ENCODE peak calls at places on chromosomes 13 and 19, in five cellular contexts. O is thoracic aorta, C is MCF 10A, R is H9, B is tibial artery. F is an unnamed sample.

GRCh38 chr19:13256918-13257317 is 106.7 kb downstream of the IER2 start:
- DNase-seq in R (no peak), O (no peak), B (no peak), C (no peak), F (no peak)

GRCh38 chr19:41795031-41795461 is 1.3 kb upstream of the CEACAM3 start:
- DNase-seq in B (peak), R (peak), O (no peak), C (peak), F (no peak)

GRCh38 chr13:33352023-33352422 is 66.5 kb upstream of the STARD13 start:
- DNase-seq in C (no peak), R (no peak), B (no peak), O (no peak), F (no peak)

GRCh38 chr19:29576043-29576442 is 30.0 kb upstream of the POP4 start:
- DNase-seq in B (no peak), R (peak), O (no peak), C (no peak), F (no peak)

GRCh38 chr13:76944457-76944856 is 3.9 kb upstream of the ACOD1 start:
- DNase-seq in C (peak), R (no peak), B (no peak), O (no peak), F (no peak)

GRCh38 chr19:40673377-40673776 is 17.1 kb downstream of the NUMBL start:
- DNase-seq in C (no peak), B (no peak), R (no peak), O (no peak), F (no peak)

GRCh38 chr19:6032827-6033226 is 54.9 kb upstream of the RANBP3 start:
- DNase-seq in C (no peak), R (no peak), B (no peak), O (no peak), F (no peak)

GRCh38 chr13:49060698-49061387 is 85.1 kb downstream of the FNDC3A start:
- DNase-seq in O (no peak), B (no peak), R (no peak), C (peak), F (no peak)

GRCh38 chr19:17180997-17181702 is 34.0 kb upstream of the USE1 start:
- DNase-seq in B (no peak), O (no peak), C (no peak), R (peak), F (no peak)

GRCh38 chr13:31638577-31638976 is 100.7 kb upstream of the RXFP2 start:
- DNase-seq in B (no peak), C (peak), O (no peak), R (no peak), F (no peak)

GRCh38 chr19:30441011-30441410 is 68.8 kb downstream of the ZNF536 start:
- DNase-seq in R (no peak), B (no peak), O (no peak), C (no peak), F (no peak)

GRCh38 chr13:38900188-38900587 is 90.4 kb downstream of the STOML3 start:
- DNase-seq in R (no peak), O (no peak), C (no peak), B (no peak), F (no peak)

GRCh38 chr13:35630551-35631275 is 154.2 kb upstream of the MAB21L1 start:
- DNase-seq in R (peak), C (peak), B (no peak), O (no peak), F (no peak)

GRCh38 chr19:56347163-56347778 is 32.6 kb upstream of the ZSCAN5A start:
- DNase-seq in C (no peak), B (no peak), R (no peak), O (no peak), F (no peak)

GRCh38 chr19:56350416-56351045 is 35.9 kb upstream of the ZSCAN5A start:
- DNase-seq in C (peak), R (no peak), B (peak), O (no peak), F (no peak)

GRCh38 chr19:56355517-56355916 is 37.8 kb downstream of the ZNF582 start:
- DNase-seq in B (no peak), C (no peak), O (no peak), R (no peak), F (no peak)

GRCh38 chr19:56348289-56348877 is 33.7 kb upstream of the ZSCAN5A start:
- DNase-seq in O (no peak), B (no peak), C (peak), R (no peak), F (no peak)

GRCh38 chr19:56351208-56351607 is 36.6 kb upstream of the ZSCAN5A start:
- DNase-seq in C (no peak), B (no peak), O (no peak), R (peak), F (no peak)
- TF ChIP-seq CTCF in C (no peak), B (no peak), O (no peak), R (no peak), F (no peak)

DNA sequence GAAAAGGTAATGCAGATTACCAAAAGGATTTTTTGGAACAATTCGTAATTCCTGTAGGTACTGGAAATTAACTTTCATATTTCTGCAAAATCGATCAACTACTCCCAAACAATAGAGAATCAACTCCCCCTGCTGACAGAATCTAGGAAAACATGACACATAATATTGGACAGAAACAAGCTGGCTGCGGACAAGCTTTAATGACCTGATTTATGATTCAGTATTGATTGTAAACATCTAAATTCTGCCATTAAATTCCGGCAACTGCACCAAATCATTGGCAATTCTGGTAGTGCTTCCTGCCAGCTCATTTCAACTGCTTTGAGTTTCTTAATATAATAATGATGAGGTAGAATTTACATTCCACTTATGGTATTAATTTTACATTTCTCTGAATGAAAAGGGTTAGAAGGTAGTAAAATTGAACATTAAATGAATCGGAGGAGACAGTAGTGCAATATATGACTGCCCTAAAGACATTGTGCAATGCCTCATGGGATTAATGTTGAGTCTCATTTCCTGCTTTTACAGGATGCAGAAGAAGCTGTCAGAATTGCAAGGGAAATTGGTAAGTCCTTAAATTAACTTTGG is 146.5 kb downstream of the PCCA start:
- DNase-seq in B (no peak), R (no peak), C (peak), O (no peak), F (no peak)
- TF ChIP-seq CTCF in B (peak), R (peak), C (peak), O (peak), F (peak)

GRCh38 chr19:50008532-50008931 is 16.6 kb downstream of the VRK3 start:
- DNase-seq in B (no peak), O (no peak), C (no peak), R (peak), F (no peak)
- TF ChIP-seq CTCF in B (no peak), O (no peak), C (no peak), R (peak), F (no peak)

DNA sequence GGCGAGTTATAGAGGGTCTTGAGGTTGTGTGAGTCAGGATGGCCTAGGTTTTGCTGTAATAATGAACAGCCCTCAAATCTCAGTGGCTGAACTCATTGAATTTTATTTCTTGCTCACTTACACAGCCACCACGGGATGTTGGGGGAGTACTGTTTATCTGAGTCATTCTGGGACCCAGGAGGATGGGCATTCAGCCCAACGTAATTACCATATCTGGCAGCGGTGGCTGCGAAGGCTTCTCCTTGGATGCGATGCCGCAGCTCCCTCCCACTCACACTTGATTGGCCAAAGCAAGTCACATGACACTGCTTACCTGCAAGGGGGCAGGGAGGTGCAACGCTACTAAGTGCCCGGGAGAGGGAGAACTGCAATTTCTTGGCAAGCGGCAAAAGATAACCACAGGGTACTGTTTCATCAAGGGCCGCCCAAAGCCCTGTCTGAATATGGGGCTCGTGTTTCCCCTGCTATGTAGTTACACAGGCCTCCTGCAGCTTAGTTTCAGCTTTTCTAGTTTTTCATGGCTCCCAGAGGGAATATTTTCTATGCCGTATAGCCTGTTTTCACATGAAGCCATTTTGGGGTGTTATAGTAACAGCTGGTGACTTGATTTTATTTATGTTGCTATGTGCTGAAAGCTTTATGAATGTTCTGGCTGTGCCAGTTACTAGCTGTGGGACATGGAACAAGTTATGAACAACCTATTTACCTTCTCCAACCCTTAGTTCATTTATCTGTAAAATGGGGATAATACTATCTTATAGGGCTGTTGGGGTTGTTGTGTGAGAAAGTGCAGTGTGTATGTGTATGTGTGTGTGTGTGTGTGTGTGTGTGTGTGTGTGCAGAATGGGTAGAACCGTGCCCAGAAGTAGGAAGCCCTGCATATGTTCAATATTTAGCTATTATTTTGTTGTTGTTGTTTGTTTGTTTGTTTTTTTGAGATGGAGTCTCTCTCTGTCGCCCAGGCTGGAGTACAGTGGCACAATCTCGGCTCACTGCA is 20.1 kb downstream of the ZSWIM9 start:
- DNase-seq in B (no peak), O (no peak), C (peak), R (peak), F (peak)
- TF ChIP-seq CTCF in B (no peak), O (no peak), C (no peak), R (peak), F (peak)

DNA sequence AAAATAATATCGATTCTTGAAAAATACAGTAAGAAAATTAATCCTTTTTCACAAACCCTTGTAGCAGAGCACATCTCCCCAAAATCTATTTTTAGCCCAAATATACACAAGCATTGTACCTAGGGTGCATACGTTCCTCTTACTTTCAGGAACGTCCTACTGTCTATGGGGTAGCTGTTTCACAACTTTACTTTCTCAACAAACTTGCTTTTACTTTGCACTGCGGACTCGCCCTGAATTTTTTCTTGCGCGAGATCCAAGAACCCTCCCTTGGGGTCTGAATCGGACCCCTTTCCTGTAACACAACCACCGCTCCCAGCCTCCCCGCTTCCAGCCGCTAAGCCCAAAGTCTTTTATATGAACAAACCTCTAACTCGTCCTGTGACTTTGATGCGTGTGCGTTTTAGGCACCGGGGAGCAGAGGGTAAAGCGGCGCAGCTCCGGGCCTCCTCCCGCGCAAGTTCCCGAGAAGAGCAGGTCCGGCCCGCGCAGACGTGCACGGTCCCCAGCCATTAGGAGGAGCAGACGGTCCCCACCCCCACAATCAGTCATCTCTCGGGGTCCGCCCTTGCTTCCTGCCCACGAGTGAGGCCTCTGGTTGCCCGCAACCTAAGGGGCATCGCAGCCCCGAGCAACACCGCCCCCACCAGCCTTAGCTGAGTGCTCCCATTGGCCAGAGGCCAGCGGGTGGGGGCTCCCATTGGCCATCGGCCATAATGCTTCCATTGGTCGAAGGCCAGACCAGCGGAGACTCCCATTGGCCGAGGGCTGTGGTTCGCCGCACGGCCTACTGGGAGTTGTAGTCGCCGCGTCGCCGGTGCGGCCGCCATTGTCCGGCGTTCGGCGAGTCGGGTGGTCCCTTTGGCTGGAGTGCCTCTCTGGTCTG is at the start of gene ZNF8:
- DNase-seq in B (peak), O (peak), R (peak), C (peak), F (peak)
- TF ChIP-seq CTCF in B (no peak), O (no peak), R (no peak), C (no peak), F (no peak)

DNA sequence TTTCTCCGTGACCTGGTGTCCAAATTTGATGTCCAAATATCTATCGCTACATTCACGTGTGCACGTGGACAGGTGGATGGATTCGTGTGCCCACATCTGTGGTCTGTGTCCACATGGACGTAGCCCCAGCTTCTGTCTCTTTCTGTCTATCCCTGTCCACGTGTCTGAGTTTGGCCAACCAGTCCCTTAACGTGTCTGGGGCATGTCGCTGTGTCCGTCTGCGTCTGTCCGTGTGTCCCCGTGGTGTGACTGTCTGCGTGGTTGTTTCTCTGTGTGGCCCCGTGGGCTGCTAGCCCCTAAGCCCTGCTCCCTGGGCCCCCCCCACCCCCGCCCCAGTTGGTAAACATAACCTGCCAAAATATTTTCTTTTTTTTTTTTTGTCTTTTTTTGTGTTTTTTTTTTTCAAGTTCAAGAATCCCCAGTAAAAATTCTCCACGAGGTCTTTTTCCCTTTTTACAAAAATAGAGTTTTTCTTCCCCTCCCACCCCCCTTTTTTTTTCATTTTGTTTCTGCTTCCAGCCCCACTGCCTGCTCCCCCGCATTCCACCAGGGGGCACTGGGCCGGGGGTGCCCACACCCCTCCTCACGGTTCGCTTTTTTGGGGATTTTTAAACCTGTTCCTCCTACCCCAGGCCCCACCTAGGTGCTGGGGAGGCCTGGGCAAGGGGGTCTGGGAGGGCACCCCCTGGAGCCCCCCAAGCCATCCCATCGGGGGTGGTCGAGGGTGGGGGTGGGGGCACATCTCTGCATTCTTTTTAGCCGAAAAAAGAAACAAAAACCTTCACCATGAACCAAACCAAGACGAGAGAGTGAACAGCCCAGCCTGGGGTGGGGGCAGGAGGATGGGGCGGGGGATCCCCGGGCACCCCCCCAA is 18.3 kb downstream of the PRKCSH start:
- DNase-seq in R (no peak), C (no peak), O (no peak), B (no peak), F (no peak)
- TF ChIP-seq CTCF in R (peak), C (peak), O (peak), B (no peak), F (peak)

DNA sequence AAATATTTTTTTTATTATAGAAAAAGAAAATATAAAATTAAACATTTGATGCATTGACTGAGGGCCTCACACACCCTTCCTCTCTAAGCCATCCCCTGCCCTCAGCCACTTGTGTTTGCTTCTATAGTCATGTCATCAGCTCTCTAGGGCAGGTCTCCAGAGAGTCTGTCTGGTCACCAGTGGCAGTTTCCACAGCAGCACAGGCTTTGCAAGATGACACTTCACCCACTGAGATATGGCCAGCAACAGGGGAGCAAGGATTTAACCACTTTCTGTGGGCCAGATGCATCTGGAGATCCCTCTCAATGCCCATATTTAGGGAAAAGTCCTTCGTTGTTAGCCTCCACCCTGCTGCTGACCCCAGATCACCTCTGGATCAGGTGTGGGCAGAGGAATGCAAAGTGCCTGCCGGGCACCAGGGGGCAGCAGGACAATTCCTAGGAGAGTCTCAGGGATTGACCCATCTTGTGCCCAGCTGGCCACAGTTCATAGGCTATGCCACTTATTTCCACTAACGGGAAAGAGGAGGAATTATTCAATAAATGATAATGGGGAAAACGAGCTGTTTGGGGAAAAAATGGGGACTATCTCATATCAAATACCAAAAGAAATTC is 4.8 kb downstream of the ABCC4 start:
- DNase-seq in R (peak), B (no peak), C (peak), O (no peak), F (no peak)
- TF ChIP-seq CTCF in R (peak), B (peak), C (peak), O (no peak), F (peak)

GRCh38 chr13:30308548-30308947 is 1.2 kb upstream of the KATNAL1 start:
- DNase-seq in R (no peak), B (no peak), C (peak), O (no peak), F (no peak)

GRCh38 chr13:30305456-30305855 is 1.9 kb downstream of the KATNAL1 start:
- DNase-seq in B (no peak), R (no peak), C (no peak), O (no peak), F (no peak)

GRCh38 chr13:30307966-30308290 is 577 bp upstream of the KATNAL1 start:
- DNase-seq in R (no peak), C (no peak), B (no peak), O (no peak), F (no peak)

GRCh38 chr13:30306762-30307193 is 573 bp downstream of the KATNAL1 start:
- DNase-seq in B (peak), R (peak), C (peak), O (peak), F (peak)

GRCh38 chr13:30307194-30307965 is at the start of gene KATNAL1:
- DNase-seq in O (peak), R (peak), B (peak), C (peak), F (peak)
- TF ChIP-seq CTCF in O (no peak), R (no peak), B (peak), C (no peak), F (no peak)